ENCODE peak calls at places on chromosomes 7 and 10, in nine cellular contexts. One of them, this sample, is unnamed.

GRCh38 chr10:19750972-19751371 is 65.3 kb upstream of the PLXDC2 start:
- DNase-seq in GM12878: no peak
- DNase-seq in HL-60: no peak
- DNase-seq in sigmoid colon: no peak
- DNase-seq in transverse colon: no peak
- DNase-seq in suprapubic skin: no peak
- DNase-seq in spleen: no peak
- DNase-seq in H1: no peak
- DNase-seq in upper lobe of left lung: no peak
- DNase-seq in this sample: no peak

GRCh38 chr10:6721964-6722615 is 142.0 kb upstream of the PRKCQ start:
- DNase-seq in GM12878: no peak
- DNase-seq in HL-60: no peak
- DNase-seq in sigmoid colon: no peak
- DNase-seq in transverse colon: no peak
- DNase-seq in suprapubic skin: no peak
- DNase-seq in spleen: no peak
- DNase-seq in H1: no peak
- DNase-seq in upper lobe of left lung: no peak
- DNase-seq in this sample: no peak

GRCh38 chr7:479115-479947 is 40.3 kb downstream of the PDGFA start:
- DNase-seq in GM12878: no peak
- DNase-seq in HL-60: no peak
- DNase-seq in sigmoid colon: peak; percentile 43
- DNase-seq in transverse colon: no peak
- DNase-seq in suprapubic skin: no peak
- DNase-seq in spleen: peak; percentile 27
- DNase-seq in H1: no peak
- DNase-seq in upper lobe of left lung: peak; percentile 10
- DNase-seq in this sample: no peak

GRCh38 chr7:151400626-151401315 is 9.1 kb downstream of the WDR86 start:
- DNase-seq in GM12878: peak; percentile 41
- DNase-seq in HL-60: no peak
- DNase-seq in sigmoid colon: no peak
- DNase-seq in transverse colon: no peak
- DNase-seq in suprapubic skin: no peak
- DNase-seq in spleen: peak; percentile 84
- DNase-seq in H1: no peak
- DNase-seq in upper lobe of left lung: no peak
- DNase-seq in this sample: no peak

GRCh38 chr7:4204530-4205165 is 477.4 kb upstream of the FOXK1 start:
- DNase-seq in GM12878: no peak
- DNase-seq in HL-60: peak; percentile 14
- DNase-seq in sigmoid colon: no peak
- DNase-seq in transverse colon: no peak
- DNase-seq in suprapubic skin: no peak
- DNase-seq in spleen: peak; percentile 60
- DNase-seq in H1: no peak
- DNase-seq in upper lobe of left lung: no peak
- DNase-seq in this sample: no peak

GRCh38 chr10:108424656-108425055 is 1260.2 kb upstream of the SORCS1 start:
- DNase-seq in GM12878: no peak
- DNase-seq in HL-60: no peak
- DNase-seq in sigmoid colon: no peak
- DNase-seq in transverse colon: no peak
- DNase-seq in suprapubic skin: no peak
- DNase-seq in spleen: no peak
- DNase-seq in H1: no peak
- DNase-seq in upper lobe of left lung: no peak
- DNase-seq in this sample: no peak

GRCh38 chr10:71840177-71840711 is 10.8 kb downstream of the PSAP start:
- DNase-seq in GM12878: no peak
- DNase-seq in HL-60: no peak
- DNase-seq in sigmoid colon: peak; percentile 83
- DNase-seq in transverse colon: peak; percentile 66
- DNase-seq in suprapubic skin: no peak
- DNase-seq in spleen: no peak
- DNase-seq in H1: peak; percentile 62
- DNase-seq in upper lobe of left lung: peak; percentile 62
- DNase-seq in this sample: no peak

GRCh38 chr10:101453791-101454718 is 100.1 kb downstream of the BTRC start:
- DNase-seq in GM12878: no peak
- DNase-seq in HL-60: no peak
- DNase-seq in sigmoid colon: no peak
- DNase-seq in transverse colon: no peak
- DNase-seq in suprapubic skin: no peak
- DNase-seq in spleen: no peak
- DNase-seq in H1: no peak
- DNase-seq in upper lobe of left lung: no peak
- DNase-seq in this sample: no peak

GRCh38 chr7:16851829-16852228 is 30.0 kb downstream of the AGR3 start:
- DNase-seq in GM12878: no peak
- DNase-seq in HL-60: peak; percentile 55
- DNase-seq in sigmoid colon: no peak
- DNase-seq in transverse colon: no peak
- DNase-seq in suprapubic skin: no peak
- DNase-seq in spleen: no peak
- DNase-seq in H1: no peak
- DNase-seq in upper lobe of left lung: peak; percentile 22
- DNase-seq in this sample: no peak

GRCh38 chr7:64541438-64542359 is 21.2 kb downstream of the ZNF680 start:
- DNase-seq in GM12878: no peak
- DNase-seq in HL-60: no peak
- DNase-seq in sigmoid colon: no peak
- DNase-seq in transverse colon: no peak
- DNase-seq in suprapubic skin: no peak
- DNase-seq in spleen: no peak
- DNase-seq in H1: no peak
- DNase-seq in upper lobe of left lung: no peak
- DNase-seq in this sample: no peak

GRCh38 chr10:107056160-107056559 is 108.3 kb downstream of the SORCS1 start:
- DNase-seq in GM12878: no peak
- DNase-seq in HL-60: no peak
- DNase-seq in sigmoid colon: no peak
- DNase-seq in transverse colon: no peak
- DNase-seq in suprapubic skin: no peak
- DNase-seq in spleen: no peak
- DNase-seq in H1: no peak
- DNase-seq in upper lobe of left lung: no peak
- DNase-seq in this sample: no peak

GRCh38 chr10:119933179-119933578 is 40.6 kb downstream of the SEC23IP start:
- DNase-seq in GM12878: no peak
- DNase-seq in HL-60: no peak
- DNase-seq in sigmoid colon: no peak
- DNase-seq in transverse colon: no peak
- DNase-seq in suprapubic skin: no peak
- DNase-seq in spleen: no peak
- DNase-seq in H1: no peak
- DNase-seq in upper lobe of left lung: no peak
- DNase-seq in this sample: no peak

GRCh38 chr10:71045188-71045841 is 156.9 kb upstream of the PCBD1 start:
- DNase-seq in GM12878: no peak
- DNase-seq in HL-60: no peak
- DNase-seq in sigmoid colon: peak; percentile 62
- DNase-seq in transverse colon: no peak
- DNase-seq in suprapubic skin: no peak
- DNase-seq in spleen: peak; percentile 71
- DNase-seq in H1: no peak
- DNase-seq in upper lobe of left lung: peak; percentile 42
- DNase-seq in this sample: no peak

GRCh38 chr10:7410306-7410799 is 481 bp downstream of the SFMBT2 start:
- DNase-seq in GM12878: no peak
- DNase-seq in HL-60: no peak
- DNase-seq in sigmoid colon: no peak
- DNase-seq in transverse colon: peak; percentile 16
- DNase-seq in suprapubic skin: no peak
- DNase-seq in spleen: peak; percentile 85
- DNase-seq in H1: no peak
- DNase-seq in upper lobe of left lung: no peak
- DNase-seq in this sample: no peak

GRCh38 chr10:90937645-90938258 is 16.9 kb upstream of the ANKRD1 start:
- DNase-seq in GM12878: no peak
- DNase-seq in HL-60: no peak
- DNase-seq in sigmoid colon: no peak
- DNase-seq in transverse colon: no peak
- DNase-seq in suprapubic skin: no peak
- DNase-seq in spleen: no peak
- DNase-seq in H1: no peak
- DNase-seq in upper lobe of left lung: no peak
- DNase-seq in this sample: no peak

GRCh38 chr10:118035358-118036031 is 11.2 kb downstream of the RAB11FIP2 start:
- DNase-seq in GM12878: no peak
- DNase-seq in HL-60: peak; percentile 47
- DNase-seq in sigmoid colon: no peak
- DNase-seq in transverse colon: no peak
- DNase-seq in suprapubic skin: no peak
- DNase-seq in spleen: no peak
- DNase-seq in H1: no peak
- DNase-seq in upper lobe of left lung: no peak
- DNase-seq in this sample: no peak

GRCh38 chr10:65341323-65341922 is 1584.4 kb upstream of the LRRTM3 start:
- DNase-seq in GM12878: no peak
- DNase-seq in HL-60: no peak
- DNase-seq in sigmoid colon: no peak
- DNase-seq in transverse colon: no peak
- DNase-seq in suprapubic skin: no peak
- DNase-seq in spleen: no peak
- DNase-seq in H1: no peak
- DNase-seq in upper lobe of left lung: no peak
- DNase-seq in this sample: no peak

GRCh38 chr10:11610855-11611247 is 599 bp downstream of the USP6NL start:
- DNase-seq in GM12878: no peak
- DNase-seq in HL-60: no peak
- DNase-seq in sigmoid colon: peak; percentile 72
- DNase-seq in transverse colon: peak; percentile 38
- DNase-seq in suprapubic skin: peak; percentile 81
- DNase-seq in spleen: no peak
- DNase-seq in H1: no peak
- DNase-seq in upper lobe of left lung: no peak
- DNase-seq in this sample: no peak

DNA sequence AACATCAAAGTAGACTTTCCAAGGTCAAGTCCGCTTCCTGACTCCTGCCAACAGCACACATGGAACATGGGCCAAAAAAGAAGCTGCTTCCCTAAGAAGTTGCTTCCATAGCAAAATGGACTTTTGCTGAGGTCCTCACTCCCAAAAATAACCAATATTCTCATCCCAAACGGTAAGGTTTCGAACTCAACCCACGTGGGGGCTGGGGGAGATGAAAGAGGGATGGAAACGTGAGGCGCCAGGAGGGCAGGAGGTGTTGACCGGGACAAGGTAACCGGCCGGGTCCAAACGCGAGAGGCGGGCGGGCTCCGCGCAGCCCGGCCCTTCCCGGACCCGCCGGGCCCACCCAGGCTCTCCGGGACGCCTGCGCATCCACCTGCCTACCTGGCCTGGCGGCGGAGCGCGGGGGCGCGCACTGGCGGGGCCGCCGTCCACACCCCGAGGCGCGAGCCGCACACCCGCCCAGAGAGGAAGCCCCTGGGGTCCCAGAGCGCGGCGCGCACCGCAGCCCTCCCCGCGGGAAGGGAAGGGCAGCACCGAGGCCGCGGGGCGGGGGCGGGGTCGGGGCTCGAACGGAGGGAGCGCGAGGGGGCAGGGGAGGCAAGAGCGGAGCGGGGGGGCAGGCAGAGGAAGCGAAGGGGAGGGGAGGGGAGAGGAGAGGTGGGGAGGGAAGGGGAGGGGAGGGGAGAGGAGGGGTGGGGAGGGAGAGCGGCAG is 740 bp downstream of the LMBR1 start:
- DNase-seq in GM12878: no peak
- DNase-seq in HL-60: no peak
- DNase-seq in sigmoid colon: peak; percentile 75
- DNase-seq in transverse colon: peak; percentile 64
- DNase-seq in suprapubic skin: no peak
- DNase-seq in spleen: peak; percentile 95
- DNase-seq in H1: no peak
- DNase-seq in upper lobe of left lung: peak; percentile 56
- DNase-seq in this sample: no peak
- H3K27ac ChIP-seq in GM12878: peak overlapping the region; percentile 71
- H3K27ac ChIP-seq in HL-60: peak overlapping the region; percentile 57
- H3K27ac ChIP-seq in sigmoid colon: peak overlapping the region; percentile 97
- H3K27ac ChIP-seq in transverse colon: peak overlapping the region; percentile 97
- H3K27ac ChIP-seq in suprapubic skin: peak overlapping the region; percentile 90
- H3K27ac ChIP-seq in spleen: peak overlapping the region; percentile 96
- H3K27ac ChIP-seq in H1: peak overlapping the region; percentile 54
- H3K27ac ChIP-seq in upper lobe of left lung: peak overlapping the region; percentile 97
- H3K27ac ChIP-seq in this sample: peak overlapping the region; percentile 96

GRCh38 chr10:124530215-124530665 is 68.6 kb downstream of the LHPP start:
- DNase-seq in GM12878: no peak
- DNase-seq in HL-60: peak; percentile 60
- DNase-seq in sigmoid colon: peak; percentile 93
- DNase-seq in transverse colon: peak; percentile 91
- DNase-seq in suprapubic skin: peak; percentile 92
- DNase-seq in spleen: peak; percentile 99
- DNase-seq in H1: peak; percentile 36
- DNase-seq in upper lobe of left lung: peak; percentile 87
- DNase-seq in this sample: peak; percentile 95
- TF ChIP-seq POLR2AphosphoS5 in GM12878: no peak
- TF ChIP-seq POLR2AphosphoS5 in HL-60: no peak
- TF ChIP-seq POLR2AphosphoS5 in sigmoid colon: no peak
- TF ChIP-seq POLR2AphosphoS5 in transverse colon: no peak
- TF ChIP-seq POLR2AphosphoS5 in suprapubic skin: no peak
- TF ChIP-seq POLR2AphosphoS5 in spleen: peak; percentile 76
- TF ChIP-seq POLR2AphosphoS5 in H1: no peak
- TF ChIP-seq POLR2AphosphoS5 in upper lobe of left lung: no peak
- TF ChIP-seq POLR2AphosphoS5 in this sample: no peak

DNA sequence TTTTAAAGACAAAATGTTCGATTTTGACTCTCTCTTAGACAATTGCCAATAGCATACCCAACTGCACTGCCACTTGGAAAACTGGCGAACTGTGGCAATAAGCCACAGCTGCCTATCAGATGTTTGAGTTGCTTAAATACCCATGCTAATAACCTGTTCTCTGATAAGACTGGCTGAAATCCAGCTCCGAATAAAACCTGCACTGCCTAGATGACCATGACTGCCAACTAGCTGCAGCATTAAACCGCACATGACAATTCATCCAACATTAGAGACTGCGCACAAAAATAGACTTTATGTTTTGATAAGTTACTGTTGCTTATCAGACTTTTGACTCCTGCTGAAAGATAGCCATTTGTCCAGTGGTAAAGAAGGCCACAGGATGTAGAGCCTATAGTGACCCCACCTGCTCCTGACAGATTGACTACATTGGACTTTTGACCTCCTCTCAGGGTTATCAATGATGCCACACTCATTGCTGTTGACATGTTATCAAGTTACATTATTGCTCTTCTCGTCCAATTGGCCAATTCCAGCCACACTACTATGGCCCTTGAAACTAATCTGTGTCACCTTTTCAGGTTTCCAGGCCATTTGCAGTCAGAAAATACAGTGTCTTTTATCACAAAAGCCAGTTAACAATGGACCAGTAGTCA is 299.0 kb downstream of the HGF start:
- DNase-seq in GM12878: no peak
- DNase-seq in HL-60: no peak
- DNase-seq in sigmoid colon: no peak
- DNase-seq in transverse colon: no peak
- DNase-seq in suprapubic skin: no peak
- DNase-seq in spleen: no peak
- DNase-seq in H1: no peak
- DNase-seq in upper lobe of left lung: no peak
- DNase-seq in this sample: no peak
- H3K27ac ChIP-seq in GM12878: no peak overlapping the region
- H3K27ac ChIP-seq in HL-60: no peak overlapping the region
- H3K27ac ChIP-seq in sigmoid colon: no peak overlapping the region
- H3K27ac ChIP-seq in transverse colon: no peak overlapping the region
- H3K27ac ChIP-seq in suprapubic skin: no peak overlapping the region
- H3K27ac ChIP-seq in spleen: no peak overlapping the region
- H3K27ac ChIP-seq in H1: no peak overlapping the region
- H3K27ac ChIP-seq in upper lobe of left lung: no peak overlapping the region
- H3K27ac ChIP-seq in this sample: no peak overlapping the region

GRCh38 chr10:113294868-113295267 is 258.0 kb upstream of the HABP2 start:
- DNase-seq in GM12878: no peak
- DNase-seq in HL-60: no peak
- DNase-seq in sigmoid colon: no peak
- DNase-seq in transverse colon: no peak
- DNase-seq in suprapubic skin: no peak
- DNase-seq in spleen: no peak
- DNase-seq in H1: no peak
- DNase-seq in upper lobe of left lung: no peak
- DNase-seq in this sample: no peak
- TF ChIP-seq POLR2AphosphoS5 in GM12878: no peak
- TF ChIP-seq POLR2AphosphoS5 in HL-60: no peak
- TF ChIP-seq POLR2AphosphoS5 in sigmoid colon: no peak
- TF ChIP-seq POLR2AphosphoS5 in transverse colon: no peak
- TF ChIP-seq POLR2AphosphoS5 in suprapubic skin: no peak
- TF ChIP-seq POLR2AphosphoS5 in spleen: no peak
- TF ChIP-seq POLR2AphosphoS5 in H1: no peak
- TF ChIP-seq POLR2AphosphoS5 in upper lobe of left lung: no peak
- TF ChIP-seq POLR2AphosphoS5 in this sample: no peak

This sample was measured in esophagus muscularis mucosa.